ENCODE peak calls at places on chromosome 13, in ten cellular contexts. One of them, this sample, is unnamed.
A peak's percentile ranks its signal among the peaks of the same experiment; 100 is the strongest.

GRCh38 chr13:99208845-99209527 is 8.3 kb downstream of the UBAC2 start:
- DNase-seq in AG04450: no peak
- DNase-seq in bronchial epithelial cell: no peak
- DNase-seq in HCT116: no peak
- DNase-seq in ovary: no peak
- DNase-seq in endothelial cell: no peak
- DNase-seq in heart right ventricle: no peak
- DNase-seq in right lobe of liver: no peak
- DNase-seq in fibroblast of mammary gland: no peak
- DNase-seq in breast epithelium: no peak
- DNase-seq in this sample: no peak

GRCh38 chr13:32047796-32048195 is 16.2 kb downstream of the FRY start:
- DNase-seq in bronchial epithelial cell: no peak
- DNase-seq in breast epithelium: no peak
- DNase-seq in HCT116: no peak
- DNase-seq in right lobe of liver: no peak
- DNase-seq in ovary: no peak
- DNase-seq in fibroblast of mammary gland: no peak
- DNase-seq in AG04450: no peak
- DNase-seq in heart right ventricle: no peak
- DNase-seq in endothelial cell: no peak
- DNase-seq in this sample: no peak

GRCh38 chr13:74820809-74821208 is 661.2 kb downstream of the TBC1D4 start:
- DNase-seq in bronchial epithelial cell: no peak
- DNase-seq in HCT116: no peak
- DNase-seq in right lobe of liver: no peak
- DNase-seq in endothelial cell: no peak
- DNase-seq in breast epithelium: no peak
- DNase-seq in ovary: no peak
- DNase-seq in AG04450: no peak
- DNase-seq in heart right ventricle: no peak
- DNase-seq in fibroblast of mammary gland: no peak
- DNase-seq in this sample: no peak

GRCh38 chr13:73056054-73056962 is 2.5 kb upstream of the KLF5 start:
- DNase-seq in bronchial epithelial cell: peak; percentile 85
- DNase-seq in endothelial cell: no peak
- DNase-seq in heart right ventricle: no peak
- DNase-seq in fibroblast of mammary gland: peak; percentile 80
- DNase-seq in HCT116: peak; percentile 79
- DNase-seq in right lobe of liver: no peak
- DNase-seq in breast epithelium: no peak
- DNase-seq in ovary: no peak
- DNase-seq in AG04450: no peak
- DNase-seq in this sample: no peak

GRCh38 chr13:36814465-36814864 is 4.6 kb upstream of the RFXAP start:
- DNase-seq in endothelial cell: no peak
- DNase-seq in bronchial epithelial cell: peak; percentile 14
- DNase-seq in heart right ventricle: no peak
- DNase-seq in right lobe of liver: no peak
- DNase-seq in fibroblast of mammary gland: no peak
- DNase-seq in breast epithelium: no peak
- DNase-seq in ovary: no peak
- DNase-seq in HCT116: no peak
- DNase-seq in AG04450: no peak
- DNase-seq in this sample: no peak

GRCh38 chr13:55307909-55308308 is 1832.8 kb upstream of the PRR20A start:
- DNase-seq in ovary: no peak
- DNase-seq in right lobe of liver: no peak
- DNase-seq in heart right ventricle: no peak
- DNase-seq in bronchial epithelial cell: no peak
- DNase-seq in fibroblast of mammary gland: no peak
- DNase-seq in breast epithelium: no peak
- DNase-seq in endothelial cell: no peak
- DNase-seq in AG04450: no peak
- DNase-seq in HCT116: no peak
- DNase-seq in this sample: no peak

GRCh38 chr13:34570954-34571353 is 371.1 kb upstream of the NBEA start:
- DNase-seq in AG04450: no peak
- DNase-seq in breast epithelium: no peak
- DNase-seq in fibroblast of mammary gland: no peak
- DNase-seq in ovary: no peak
- DNase-seq in heart right ventricle: no peak
- DNase-seq in endothelial cell: no peak
- DNase-seq in HCT116: no peak
- DNase-seq in right lobe of liver: no peak
- DNase-seq in bronchial epithelial cell: no peak
- DNase-seq in this sample: no peak

GRCh38 chr13:102814793-102815192 is 15.9 kb downstream of the BIVM start:
- DNase-seq in AG04450: no peak
- DNase-seq in breast epithelium: no peak
- DNase-seq in bronchial epithelial cell: no peak
- DNase-seq in heart right ventricle: no peak
- DNase-seq in ovary: no peak
- DNase-seq in HCT116: no peak
- DNase-seq in right lobe of liver: no peak
- DNase-seq in endothelial cell: no peak
- DNase-seq in fibroblast of mammary gland: no peak
- DNase-seq in this sample: no peak

GRCh38 chr13:48222358-48223015 is 10.5 kb upstream of the ITM2B start:
- DNase-seq in AG04450: no peak
- DNase-seq in bronchial epithelial cell: peak; percentile 72
- DNase-seq in right lobe of liver: no peak
- DNase-seq in fibroblast of mammary gland: peak; percentile 76
- DNase-seq in ovary: peak; percentile 56
- DNase-seq in HCT116: no peak
- DNase-seq in breast epithelium: no peak
- DNase-seq in heart right ventricle: no peak
- DNase-seq in endothelial cell: no peak
- DNase-seq in this sample: no peak

GRCh38 chr13:93861818-93862217 is 617.7 kb downstream of the DCT start:
- DNase-seq in AG04450: peak; percentile 24
- DNase-seq in breast epithelium: no peak
- DNase-seq in endothelial cell: no peak
- DNase-seq in heart right ventricle: no peak
- DNase-seq in right lobe of liver: no peak
- DNase-seq in HCT116: no peak
- DNase-seq in ovary: no peak
- DNase-seq in fibroblast of mammary gland: peak; percentile 85
- DNase-seq in bronchial epithelial cell: peak; percentile 5
- DNase-seq in this sample: no peak

GRCh38 chr13:49026851-49027250 is 51.1 kb downstream of the FNDC3A start:
- DNase-seq in heart right ventricle: no peak
- DNase-seq in bronchial epithelial cell: no peak
- DNase-seq in ovary: no peak
- DNase-seq in breast epithelium: no peak
- DNase-seq in right lobe of liver: no peak
- DNase-seq in fibroblast of mammary gland: no peak
- DNase-seq in AG04450: no peak
- DNase-seq in endothelial cell: no peak
- DNase-seq in HCT116: no peak
- DNase-seq in this sample: no peak

GRCh38 chr13:61110804-61111203 is 304.8 kb downstream of the PCDH20 start:
- DNase-seq in fibroblast of mammary gland: no peak
- DNase-seq in ovary: no peak
- DNase-seq in bronchial epithelial cell: peak; percentile 22
- DNase-seq in right lobe of liver: no peak
- DNase-seq in breast epithelium: no peak
- DNase-seq in heart right ventricle: no peak
- DNase-seq in HCT116: no peak
- DNase-seq in endothelial cell: no peak
- DNase-seq in AG04450: no peak
- DNase-seq in this sample: no peak

GRCh38 chr13:110677731-110678545 is 28.0 kb downstream of the CARS2 start:
- DNase-seq in heart right ventricle: no peak
- DNase-seq in endothelial cell: no peak
- DNase-seq in bronchial epithelial cell: no peak
- DNase-seq in ovary: no peak
- DNase-seq in breast epithelium: no peak
- DNase-seq in right lobe of liver: no peak
- DNase-seq in fibroblast of mammary gland: no peak
- DNase-seq in AG04450: no peak
- DNase-seq in HCT116: no peak
- DNase-seq in this sample: no peak

GRCh38 chr13:110944121-110944967 is 29.5 kb upstream of the ANKRD10 start:
- DNase-seq in fibroblast of mammary gland: peak; percentile 71
- DNase-seq in AG04450: peak; percentile 20
- DNase-seq in HCT116: peak; percentile 77
- DNase-seq in bronchial epithelial cell: peak; percentile 62
- DNase-seq in right lobe of liver: no peak
- DNase-seq in breast epithelium: no peak
- DNase-seq in ovary: peak; percentile 28
- DNase-seq in endothelial cell: peak; percentile 20
- DNase-seq in heart right ventricle: peak; percentile 33
- DNase-seq in this sample: no peak

GRCh38 chr13:75357576-75358295 is 124.2 kb downstream of the TBC1D4 start:
- DNase-seq in HCT116: peak; percentile 72
- DNase-seq in right lobe of liver: no peak
- DNase-seq in AG04450: no peak
- DNase-seq in heart right ventricle: no peak
- DNase-seq in ovary: no peak
- DNase-seq in fibroblast of mammary gland: peak; percentile 77
- DNase-seq in bronchial epithelial cell: peak; percentile 51
- DNase-seq in endothelial cell: peak; percentile 57
- DNase-seq in breast epithelium: no peak
- DNase-seq in this sample: no peak

GRCh38 chr13:38577048-38577447 is 109.8 kb upstream of the FREM2 start:
- DNase-seq in breast epithelium: no peak
- DNase-seq in AG04450: no peak
- DNase-seq in right lobe of liver: no peak
- DNase-seq in bronchial epithelial cell: no peak
- DNase-seq in endothelial cell: no peak
- DNase-seq in HCT116: no peak
- DNase-seq in heart right ventricle: no peak
- DNase-seq in fibroblast of mammary gland: peak; percentile 5
- DNase-seq in ovary: no peak
- DNase-seq in this sample: no peak

GRCh38 chr13:19587635-19588300 is 26.4 kb upstream of the TPTE2 start:
- DNase-seq in HCT116: peak; percentile 27
- DNase-seq in right lobe of liver: no peak
- DNase-seq in fibroblast of mammary gland: peak; percentile 57
- DNase-seq in AG04450: no peak
- DNase-seq in breast epithelium: no peak
- DNase-seq in bronchial epithelial cell: peak; percentile 36
- DNase-seq in heart right ventricle: peak; percentile 12
- DNase-seq in endothelial cell: no peak
- DNase-seq in ovary: no peak
- DNase-seq in this sample: no peak
- TF ChIP-seq CTCF in HCT116: peak; percentile 90
- TF ChIP-seq CTCF in right lobe of liver: peak; percentile 53
- TF ChIP-seq CTCF in fibroblast of mammary gland: peak; percentile 44
- TF ChIP-seq CTCF in AG04450: peak; percentile 54
- TF ChIP-seq CTCF in breast epithelium: no peak
- TF ChIP-seq CTCF in bronchial epithelial cell: peak; percentile 45
- TF ChIP-seq CTCF in heart right ventricle: peak; percentile 58
- TF ChIP-seq CTCF in endothelial cell: peak; percentile 16
- TF ChIP-seq CTCF in ovary: no peak
- TF ChIP-seq CTCF in this sample: no peak

GRCh38 chr13:45966715-45967114 is 85.8 kb downstream of the ZC3H13 start:
- DNase-seq in fibroblast of mammary gland: no peak
- DNase-seq in AG04450: no peak
- DNase-seq in ovary: no peak
- DNase-seq in bronchial epithelial cell: no peak
- DNase-seq in heart right ventricle: no peak
- DNase-seq in right lobe of liver: no peak
- DNase-seq in HCT116: no peak
- DNase-seq in endothelial cell: no peak
- DNase-seq in breast epithelium: no peak
- DNase-seq in this sample: no peak

DNA sequence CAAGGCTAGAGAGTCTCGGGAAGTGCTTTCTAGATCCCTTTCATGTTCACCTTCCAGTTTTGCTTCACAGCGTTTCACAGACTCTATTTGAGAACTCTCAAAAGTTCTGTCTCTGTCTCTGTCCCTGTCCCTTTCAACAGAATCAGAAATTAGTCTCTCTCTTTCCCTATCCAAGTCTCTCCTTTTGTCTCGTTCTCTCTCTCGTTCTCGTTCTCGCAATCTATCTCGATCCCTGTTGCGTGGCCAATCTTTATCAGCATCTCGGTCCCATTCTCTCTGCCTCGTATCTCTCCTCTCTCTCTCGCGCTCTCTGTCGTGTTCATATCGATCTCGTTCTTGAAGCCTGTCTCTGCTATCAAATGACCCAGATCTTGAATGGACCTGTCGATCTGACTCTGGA is 85.0 kb downstream of the ZC3H13 start:
- DNase-seq in bronchial epithelial cell: no peak
- DNase-seq in right lobe of liver: no peak
- DNase-seq in ovary: no peak
- DNase-seq in heart right ventricle: no peak
- DNase-seq in endothelial cell: no peak
- DNase-seq in breast epithelium: no peak
- DNase-seq in HCT116: no peak
- DNase-seq in fibroblast of mammary gland: no peak
- DNase-seq in AG04450: no peak
- DNase-seq in this sample: no peak
- TF ChIP-seq CTCF in bronchial epithelial cell: no peak
- TF ChIP-seq CTCF in right lobe of liver: no peak
- TF ChIP-seq CTCF in ovary: no peak
- TF ChIP-seq CTCF in heart right ventricle: no peak
- TF ChIP-seq CTCF in endothelial cell: no peak
- TF ChIP-seq CTCF in breast epithelium: no peak
- TF ChIP-seq CTCF in HCT116: no peak
- TF ChIP-seq CTCF in fibroblast of mammary gland: no peak
- TF ChIP-seq CTCF in AG04450: no peak
- TF ChIP-seq CTCF in this sample: no peak

GRCh38 chr13:51357928-51358595 is 18.6 kb downstream of the SERPINE3 start:
- DNase-seq in ovary: no peak
- DNase-seq in heart right ventricle: no peak
- DNase-seq in bronchial epithelial cell: no peak
- DNase-seq in endothelial cell: no peak
- DNase-seq in fibroblast of mammary gland: no peak
- DNase-seq in HCT116: no peak
- DNase-seq in AG04450: no peak
- DNase-seq in breast epithelium: no peak
- DNase-seq in right lobe of liver: no peak
- DNase-seq in this sample: no peak
- TF ChIP-seq CTCF in ovary: no peak
- TF ChIP-seq CTCF in heart right ventricle: no peak
- TF ChIP-seq CTCF in bronchial epithelial cell: no peak
- TF ChIP-seq CTCF in endothelial cell: no peak
- TF ChIP-seq CTCF in fibroblast of mammary gland: no peak
- TF ChIP-seq CTCF in HCT116: no peak
- TF ChIP-seq CTCF in AG04450: no peak
- TF ChIP-seq CTCF in breast epithelium: no peak
- TF ChIP-seq CTCF in right lobe of liver: no peak
- TF ChIP-seq CTCF in this sample: no peak

GRCh38 chr13:81713201-81713600 is 1372.3 kb upstream of the SPRY2 start:
- DNase-seq in breast epithelium: no peak
- DNase-seq in AG04450: no peak
- DNase-seq in fibroblast of mammary gland: no peak
- DNase-seq in ovary: no peak
- DNase-seq in right lobe of liver: no peak
- DNase-seq in bronchial epithelial cell: no peak
- DNase-seq in HCT116: no peak
- DNase-seq in heart right ventricle: no peak
- DNase-seq in endothelial cell: no peak
- DNase-seq in this sample: no peak

DNA sequence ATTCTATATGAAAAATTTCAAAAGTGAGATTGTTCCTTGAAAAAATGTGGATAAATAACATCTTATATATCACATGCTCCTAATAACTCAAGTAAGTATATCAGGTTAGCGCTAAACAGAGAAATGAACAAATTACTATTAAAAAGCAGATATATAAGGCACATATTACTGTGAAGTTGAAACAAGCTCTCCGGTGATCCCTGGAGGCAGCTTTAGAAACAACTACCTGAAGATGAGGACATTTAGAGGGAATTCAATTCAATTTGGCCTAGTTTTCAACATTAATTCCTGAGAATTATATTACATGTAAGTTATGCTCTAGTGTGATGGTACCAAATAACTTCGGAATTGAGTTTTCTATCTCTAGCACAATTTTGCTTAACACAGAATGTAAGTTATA is 1373.6 kb upstream of the SPRY2 start:
- DNase-seq in HCT116: no peak
- DNase-seq in bronchial epithelial cell: no peak
- DNase-seq in right lobe of liver: no peak
- DNase-seq in heart right ventricle: no peak
- DNase-seq in fibroblast of mammary gland: no peak
- DNase-seq in endothelial cell: no peak
- DNase-seq in ovary: no peak
- DNase-seq in breast epithelium: no peak
- DNase-seq in AG04450: no peak
- DNase-seq in this sample: no peak
- TF ChIP-seq CTCF in HCT116: no peak
- TF ChIP-seq CTCF in bronchial epithelial cell: no peak
- TF ChIP-seq CTCF in right lobe of liver: no peak
- TF ChIP-seq CTCF in heart right ventricle: no peak
- TF ChIP-seq CTCF in fibroblast of mammary gland: no peak
- TF ChIP-seq CTCF in endothelial cell: no peak
- TF ChIP-seq CTCF in ovary: no peak
- TF ChIP-seq CTCF in breast epithelium: no peak
- TF ChIP-seq CTCF in AG04450: no peak
- TF ChIP-seq CTCF in this sample: no peak

This sample was measured in omental fat pad.